ENCODE peak calls at places on chromosomes 3 and 15, in five cellular contexts. X, W, K, J and N are unnamed samples.

GRCh38 chr15:63013052-63013808 is 29.3 kb upstream of the TPM1 start:
- DNase-seq in X (no peak), J (no peak), K (no peak), W (no peak), N (no peak)

GRCh38 chr3:46948830-46949671 is 27.5 kb downstream of the CCDC12 start:
- DNase-seq in K (no peak), X (peak), W (no peak), J (peak), N (peak)

GRCh38 chr3:34934660-34935059 is 704.7 kb upstream of the ARPP21 start:
- DNase-seq in K (no peak), J (no peak), X (no peak), W (no peak), N (no peak)

GRCh38 chr3:151011427-151011826 is 38.9 kb upstream of the CLRN1 start:
- DNase-seq in J (no peak), W (no peak), K (no peak), X (no peak), N (no peak)

GRCh38 chr15:31252386-31252785 is 74.2 kb upstream of the KLF13 start:
- DNase-seq in W (no peak), K (no peak), X (no peak), J (no peak), N (no peak)

GRCh38 chr15:49406352-49407118 is 16.5 kb upstream of the FGF7 start:
- DNase-seq in X (no peak), K (no peak), J (no peak), W (no peak), N (no peak)

GRCh38 chr3:127750226-127751031 is 71.9 kb downstream of the MGLL start:
- DNase-seq in W (no peak), K (no peak), X (no peak), J (no peak), N (peak)

GRCh38 chr15:68814596-68814995 is 6.1 kb downstream of the ANP32A start:
- DNase-seq in K (no peak), W (no peak), X (no peak), J (no peak), N (no peak)

GRCh38 chr3:165206454-165207266 is 10.5 kb upstream of the SLITRK3 start:
- DNase-seq in W (peak), J (peak), K (no peak), X (peak), N (peak)

GRCh38 chr15:39411102-39411989 is 169.5 kb upstream of the THBS1 start:
- DNase-seq in W (no peak), K (no peak), J (no peak), X (no peak), N (no peak)

GRCh38 chr3:73510298-73510697 is 114.4 kb downstream of the PDZRN3 start:
- DNase-seq in X (no peak), W (no peak), K (no peak), J (no peak), N (no peak)

GRCh38 chr15:87942316-87942715 is 314.2 kb downstream of the NTRK3 start:
- DNase-seq in X (no peak), K (no peak), W (no peak), J (no peak), N (no peak)

GRCh38 chr15:35061171-35062163 is 23.6 kb downstream of the NANOGP8 start:
- DNase-seq in W (no peak), X (no peak), K (no peak), J (peak), N (no peak)

GRCh38 chr3:99927651-99928390 is 110.2 kb downstream of the CMSS1 start:
- DNase-seq in J (peak), W (no peak), X (no peak), K (no peak), N (no peak)

GRCh38 chr15:90915808-90916440 is 12.8 kb downstream of the MAN2A2 start:
- DNase-seq in J (no peak), K (peak), X (peak), W (no peak), N (no peak)

GRCh38 chr3:64104006-64104405 is 80.7 kb upstream of the PSMD6 start:
- DNase-seq in J (no peak), W (no peak), K (no peak), X (no peak), N (no peak)

GRCh38 chr3:9032236-9032777 is 69.0 kb upstream of the RAD18 start:
- DNase-seq in J (no peak), W (no peak), X (no peak), K (no peak), N (no peak)

GRCh38 chr3:178538065-178538464 is 1.8 kb downstream of the KCNMB2 start:
- DNase-seq in W (no peak), J (no peak), X (no peak), K (no peak), N (no peak)

GRCh38 chr3:150253622-150254021 is 154.5 kb upstream of the TSC22D2 start:
- DNase-seq in K (no peak), W (no peak), X (peak), J (no peak), N (peak)

GRCh38 chr3:54257114-54257513 is 134.8 kb downstream of the CACNA2D3 start:
- DNase-seq in X (no peak), W (no peak), J (no peak), K (no peak), N (no peak)

GRCh38 chr15:79644091-79644490 is 212.0 kb downstream of the MINAR1 start:
- DNase-seq in K (no peak), W (no peak), J (no peak), X (no peak), N (no peak)

GRCh38 chr15:64524778-64525177 is 64.4 kb downstream of the ZNF609 start:
- DNase-seq in W (no peak), J (no peak), X (no peak), K (no peak), N (no peak)

GRCh38 chr3:38738630-38739395 is 77.2 kb downstream of the SCN10A start:
- DNase-seq in K (no peak), W (no peak), X (peak), J (peak), N (no peak)

GRCh38 chr3:144109944-144110343 is 138.3 kb downstream of the DIPK2A start:
- DNase-seq in X (no peak), J (no peak), W (no peak), K (no peak), N (no peak)

GRCh38 chr15:36498401-36498800 is 81.0 kb upstream of the CDIN1 start:
- DNase-seq in J (no peak), K (no peak), X (no peak), W (no peak), N (no peak)

GRCh38 chr3:71584216-71585061 is 911 bp upstream of the FOXP1 start:
- DNase-seq in J (peak), X (peak), W (peak), K (no peak), N (peak)

GRCh38 chr3:68854170-68854569 is 78.2 kb downstream of the TAFA4 start:
- DNase-seq in X (no peak), W (no peak), J (no peak), K (no peak), N (no peak)

GRCh38 chr15:41891946-41892345 is 1.9 kb downstream of the SPTBN5 start:
- DNase-seq in W (no peak), X (no peak), K (no peak), J (no peak), N (peak)

GRCh38 chr3:23720885-23721284 is 84.9 kb upstream of the UBE2E1 start:
- DNase-seq in J (no peak), X (no peak), W (no peak), K (no peak), N (no peak)

GRCh38 chr15:71753346-71753745 is 57.0 kb upstream of the NR2E3 start:
- DNase-seq in J (no peak), X (no peak), W (no peak), K (no peak), N (no peak)

GRCh38 chr3:131178710-131179375 is 152.2 kb downstream of the NEK11 start:
- DNase-seq in X (no peak), W (no peak), J (no peak), K (no peak), N (no peak)

GRCh38 chr3:40847571-40847992 is 322.8 kb downstream of the ZNF621 start:
- DNase-seq in W (no peak), J (peak), X (no peak), K (no peak), N (no peak)
- TF ChIP-seq CTCF in W (no peak), J (no peak), X (no peak), K (no peak), N (no peak)

GRCh38 chr3:72776-73175 is 123.8 kb upstream of the CHL1 start:
- DNase-seq in W (no peak), J (no peak), X (no peak), K (no peak), N (no peak)

GRCh38 chr3:74692-75243 is 121.8 kb upstream of the CHL1 start:
- DNase-seq in W (no peak), J (no peak), K (no peak), X (no peak), N (no peak)

GRCh38 chr3:73279-73678 is 123.3 kb upstream of the CHL1 start:
- DNase-seq in X (no peak), J (no peak), K (no peak), W (no peak), N (no peak)

GRCh38 chr3:75260-75659 is 121.3 kb upstream of the CHL1 start:
- DNase-seq in K (no peak), J (no peak), W (no peak), X (no peak), N (no peak)

GRCh38 chr3:69690-70089 is 126.9 kb upstream of the CHL1 start:
- DNase-seq in K (no peak), X (peak), J (no peak), W (no peak), N (no peak)
- TF ChIP-seq CTCF in K (no peak), X (no peak), J (no peak), W (no peak), N (no peak)

DNA sequence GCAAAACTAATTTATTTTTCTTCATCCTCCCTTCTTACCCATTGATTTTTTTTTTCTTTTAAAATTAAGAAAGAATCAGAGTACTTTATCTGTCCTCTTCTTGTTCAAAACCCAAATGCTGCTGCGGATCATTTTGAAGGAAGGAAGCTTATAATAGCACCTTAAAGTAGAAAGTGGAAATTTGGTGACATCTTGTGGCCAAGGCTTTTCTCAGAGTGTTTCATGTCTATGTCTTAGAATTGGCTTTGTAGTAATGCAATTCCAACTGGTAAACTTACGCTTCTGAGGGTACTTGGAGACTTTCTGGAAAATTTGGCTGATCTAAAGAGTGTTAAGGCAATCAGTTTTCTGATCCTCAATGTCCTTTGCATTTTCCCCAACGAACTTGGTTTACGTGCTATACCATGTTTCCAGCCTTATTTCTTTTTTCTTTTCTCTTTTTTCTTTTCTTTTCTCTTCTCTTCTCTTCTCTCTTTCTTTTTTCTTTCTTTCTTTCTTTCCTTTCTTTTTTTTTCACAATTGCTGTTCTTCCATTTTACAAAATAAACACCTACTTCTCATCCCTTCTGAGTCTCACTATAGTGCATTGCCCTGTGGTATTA is 30.7 kb downstream of the C3orf38 start:
- DNase-seq in W (no peak), X (no peak), J (no peak), K (no peak), N (no peak)
- TF ChIP-seq CTCF in W (no peak), X (peak), J (no peak), K (peak), N (no peak)

GRCh38 chr3:32018723-32019564 is 37.4 kb downstream of the ZNF860 start:
- DNase-seq in W (no peak), J (no peak), X (no peak), K (no peak), N (no peak)
- TF ChIP-seq CTCF in W (peak), J (peak), X (peak), K (peak), N (peak)

GRCh38 chr3:135078283-135078682 is 283.2 kb downstream of the EPHB1 start:
- DNase-seq in K (no peak), X (no peak), W (no peak), J (peak), N (no peak)
- TF ChIP-seq CTCF in K (no peak), X (no peak), W (no peak), J (no peak), N (no peak)

GRCh38 chr3:134061401-134061800 is 31.7 kb upstream of the SLCO2A1 start:
- DNase-seq in K (no peak), X (no peak), J (no peak), W (no peak), N (no peak)

GRCh38 chr3:134057006-134057832 is 27.5 kb upstream of the SLCO2A1 start:
- DNase-seq in J (no peak), X (no peak), K (no peak), W (no peak), N (peak)

GRCh38 chr3:134058728-134059601 is 29.2 kb upstream of the SLCO2A1 start:
- DNase-seq in X (no peak), J (no peak), W (no peak), K (no peak), N (peak)

GRCh38 chr3:134060561-134061385 is 31.0 kb upstream of the SLCO2A1 start:
- DNase-seq in X (no peak), W (no peak), J (no peak), K (no peak), N (no peak)

GRCh38 chr3:134059680-134060560 is 30.2 kb upstream of the SLCO2A1 start:
- DNase-seq in J (no peak), W (no peak), K (no peak), X (no peak), N (no peak)
- TF ChIP-seq CTCF in J (no peak), W (no peak), K (no peak), X (no peak), N (no peak)

GRCh38 chr3:156107504-156107903 is 12.9 kb upstream of the KCNAB1 start:
- DNase-seq in W (no peak), J (no peak), X (no peak), K (no peak), N (no peak)

GRCh38 chr3:156109989-156110388 is 10.4 kb upstream of the KCNAB1 start:
- DNase-seq in J (no peak), W (no peak), K (no peak), X (no peak), N (no peak)

GRCh38 chr3:156102267-156102912 is 18.0 kb upstream of the KCNAB1 start:
- DNase-seq in K (no peak), W (no peak), X (no peak), J (no peak), N (no peak)

GRCh38 chr3:156106721-156107373 is 13.5 kb upstream of the KCNAB1 start:
- DNase-seq in X (no peak), K (no peak), W (no peak), J (peak), N (no peak)
- TF ChIP-seq CTCF in X (no peak), K (no peak), W (no peak), J (no peak), N (no peak)

GRCh38 chr15:66701422-66702034 is 508 bp upstream of the SMAD6 start:
- DNase-seq in J (peak), X (peak), K (no peak), W (no peak), N (peak)
- TF ChIP-seq CTCF in J (no peak), X (no peak), K (no peak), W (no peak), N (no peak)

DNA sequence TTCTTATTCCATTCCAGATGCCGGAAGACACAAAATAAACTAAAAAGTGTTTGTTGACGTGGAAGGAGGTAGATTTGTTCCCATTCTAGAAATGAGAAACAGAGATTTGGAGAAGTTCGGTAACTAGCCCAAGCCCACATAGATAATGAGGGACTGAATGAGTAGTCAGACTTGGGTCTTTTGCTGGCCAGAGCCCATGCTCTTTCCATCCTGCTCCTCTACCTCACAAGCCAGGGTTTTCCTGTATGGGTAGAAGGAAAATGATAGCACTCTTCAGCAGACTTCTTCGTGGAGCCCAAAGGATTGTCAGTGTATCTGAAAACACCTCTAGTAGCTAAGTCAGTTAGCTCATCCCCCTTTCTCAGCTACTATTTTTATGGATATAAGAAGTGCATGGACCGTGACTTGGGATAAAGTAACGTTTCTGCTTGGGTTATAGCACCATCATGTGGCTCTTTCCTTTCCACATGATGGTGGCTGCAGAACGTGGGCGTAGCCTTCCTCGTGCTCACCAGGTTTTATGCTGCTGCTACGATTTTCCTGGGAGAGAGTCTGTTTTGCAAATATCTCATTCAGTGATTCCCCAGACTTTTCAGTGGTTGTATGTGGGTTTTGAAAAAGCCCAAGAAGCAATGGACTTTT is 84.6 kb downstream of the DGKG start:
- DNase-seq in J (no peak), K (no peak), X (peak), W (no peak), N (peak)
- TF ChIP-seq CTCF in J (no peak), K (peak), X (peak), W (peak), N (peak)

GRCh38 chr15:23866832-23867231 is 179.7 kb upstream of the NDN start:
- DNase-seq in K (no peak), X (no peak), W (no peak), J (no peak), N (no peak)
- TF ChIP-seq CTCF in K (peak), X (peak), W (peak), J (no peak), N (no peak)